ENCODE peak calls at places on chromosome 2, in five cellular contexts. W is RPMI8226; F is HFF-Myc; L is LoVo; N is stimulated activated CD8-positive, alpha-beta memory T cell treated with anti-CD3 and anti-CD28 coated beads, Interleukin-15, amount 100 ng/mL, for 1 hour. P is an unnamed sample.
A peak's percentile ranks its signal among the peaks of the same experiment; 100 is the strongest.

GRCh38 chr2:109171444-109172334 is 42.7 kb downstream of the SH3RF3 start:
- DNase-seq in W (no peak), F (peak; percentile 90), L (no peak), N (no peak), P (no peak)

GRCh38 chr2:144162652-144163051 is 357.3 kb downstream of the ZEB2 start:
- DNase-seq in W (peak; percentile 8), F (no peak), L (peak; percentile 18), N (peak; percentile 25), P (peak; percentile 20)

GRCh38 chr2:85853499-85854165 is 35.2 kb downstream of the ST3GAL5 start:
- DNase-seq in W (no peak), F (no peak), L (no peak), N (no peak), P (no peak)

GRCh38 chr2:216632952-216633615 is at the start of gene IGFBP2:
- DNase-seq in W (no peak), F (no peak), L (no peak), N (no peak), P (no peak)

GRCh38 chr2:10932345-10933151 is 20.8 kb downstream of the KCNF1 start:
- DNase-seq in W (no peak), F (no peak), L (no peak), N (no peak), P (no peak)

GRCh38 chr2:172997031-172997430 is 78.6 kb upstream of the MAP3K20 start:
- DNase-seq in W (no peak), F (no peak), L (no peak), N (no peak), P (no peak)

GRCh38 chr2:187338679-187339121 is 109.4 kb downstream of the CALCRL start:
- DNase-seq in W (no peak), F (no peak), L (no peak), N (no peak), P (no peak)

GRCh38 chr2:26521054-26521912 is 43.4 kb upstream of the OTOF start:
- DNase-seq in W (peak; percentile 70), F (no peak), L (peak; percentile 19), N (no peak), P (no peak)

GRCh38 chr2:46363535-46364170 is 66.4 kb downstream of the EPAS1 start:
- DNase-seq in W (no peak), F (peak; percentile 3), L (no peak), N (no peak), P (no peak)

GRCh38 chr2:23595601-23596251 is 210.7 kb downstream of the KLHL29 start:
- DNase-seq in W (peak; percentile 30), F (no peak), L (no peak), N (no peak), P (no peak)

GRCh38 chr2:239820836-239821693 is 204.1 kb downstream of the NDUFA10 start:
- DNase-seq in W (no peak), F (no peak), L (no peak), N (no peak), P (peak; percentile 7)

GRCh38 chr2:44952143-44952805 is 10.8 kb downstream of the SIX3 start:
- DNase-seq in W (peak; percentile 55), F (no peak), L (peak; percentile 23), N (no peak), P (no peak)

GRCh38 chr2:64839844-64840243 is 149.4 kb upstream of the SLC1A4 start:
- DNase-seq in W (no peak), F (no peak), L (no peak), N (no peak), P (peak; percentile 47)

GRCh38 chr2:239594772-239595608 is 194.2 kb upstream of the HDAC4 start:
- DNase-seq in W (no peak), F (no peak), L (no peak), N (no peak), P (no peak)

GRCh38 chr2:142174176-142174575 is 43.4 kb upstream of the LRP1B start:
- DNase-seq in W (no peak), F (no peak), L (no peak), N (no peak), P (no peak)

GRCh38 chr2:10363861-10364610 is 61.3 kb downstream of the HPCAL1 start:
- DNase-seq in W (no peak), F (no peak), L (no peak), N (no peak), P (no peak)

GRCh38 chr2:104521247-104521646 is 332.7 kb upstream of the POU3F3 start:
- DNase-seq in W (peak; percentile 4), F (no peak), L (no peak), N (no peak), P (no peak)

GRCh38 chr2:160453111-160453820 is 40.3 kb downstream of the RBMS1 start:
- DNase-seq in W (no peak), F (peak; percentile 24), L (no peak), N (no peak), P (no peak)

GRCh38 chr2:230225486-230225885 is at the start of gene SP140:
- DNase-seq in W (peak; percentile 74), F (no peak), L (no peak), N (peak; percentile 54), P (peak; percentile 58)

GRCh38 chr2:198054299-198054698 is 249.9 kb downstream of the PLCL1 start:
- DNase-seq in W (peak; percentile 56), F (no peak), L (no peak), N (peak; percentile 6), P (no peak)

GRCh38 chr2:12705230-12705629 is 11.5 kb upstream of the TRIB2 start:
- DNase-seq in W (no peak), F (no peak), L (no peak), N (no peak), P (no peak)

GRCh38 chr2:2253139-2254016 is 77.7 kb downstream of the MYT1L start:
- DNase-seq in W (no peak), F (no peak), L (no peak), N (no peak), P (no peak)

GRCh38 chr2:6951046-6951445 is 33.8 kb downstream of the RNF144A start:
- DNase-seq in W (no peak), F (no peak), L (no peak), N (no peak), P (no peak)

GRCh38 chr2:31140151-31140550 is 1.9 kb upstream of the GALNT14 start:
- DNase-seq in W (no peak), F (no peak), L (no peak), N (no peak), P (no peak)

GRCh38 chr2:239644016-239644415 is 243.2 kb upstream of the HDAC4 start:
- DNase-seq in W (no peak), F (no peak), L (no peak), N (no peak), P (no peak)

GRCh38 chr2:54522624-54523281 is 66.6 kb downstream of the SPTBN1 start:
- DNase-seq in W (peak; percentile 84), F (no peak), L (peak; percentile 70), N (peak; percentile 36), P (peak; percentile 71)

GRCh38 chr2:165933211-165933610 is 20.4 kb downstream of the TTC21B start:
- DNase-seq in W (no peak), F (no peak), L (no peak), N (no peak), P (no peak)

GRCh38 chr2:63792523-63792922 is 49.2 kb upstream of the UGP2 start:
- DNase-seq in W (no peak), F (peak; percentile 83), L (no peak), N (no peak), P (no peak)

GRCh38 chr2:217632036-217632435 is 370.8 kb downstream of the TNS1 start:
- DNase-seq in W (no peak), F (no peak), L (no peak), N (no peak), P (no peak)

GRCh38 chr2:46655551-46656436 is 176.4 kb downstream of the TMEM247 start:
- DNase-seq in W (no peak), F (no peak), L (no peak), N (no peak), P (no peak)

GRCh38 chr2:229800997-229801754 is 86.8 kb upstream of the DNER start:
- DNase-seq in W (peak; percentile 66), F (peak; percentile 43), L (peak; percentile 33), N (peak; percentile 41), P (peak; percentile 57)

P was measured in memory B cell.